ENCODE peak calls at places on chromosomes 5 and 9, in six cellular contexts. W, Z, K, J, N and F are unnamed samples.

GRCh38 chr5:171711631-171712030 is 74.0 kb upstream of the SMIM23 start:
- DNase-seq in Z (no peak), K (no peak), N (no peak), W (no peak), J (peak; percentile 11), F (peak; percentile 11)

GRCh38 chr5:125685771-125686170 is 737.4 kb upstream of the GRAMD2B start:
- DNase-seq in J (no peak), Z (no peak), K (no peak), N (peak; percentile 33), W (no peak), F (no peak)

GRCh38 chr5:39501403-39501802 is 76.6 kb upstream of the DAB2 start:
- DNase-seq in N (peak; percentile 65), Z (peak; percentile 48), K (peak; percentile 32), W (no peak), J (peak; percentile 54), F (no peak)

GRCh38 chr9:72356019-72356653 is 8.9 kb downstream of the ZFAND5 start:
- DNase-seq in Z (no peak), K (peak; percentile 46), N (peak; percentile 74), W (no peak), J (no peak), F (no peak)

GRCh38 chr9:93597871-93598646 is 21.7 kb downstream of the PHF2 start:
- DNase-seq in K (no peak), J (no peak), W (no peak), Z (no peak), N (no peak), F (no peak)

GRCh38 chr9:111872886-111873285 is 23.7 kb upstream of the UGCG start:
- DNase-seq in Z (no peak), J (no peak), N (no peak), W (no peak), K (no peak), F (no peak)

GRCh38 chr5:27472000-27472763 is 433.8 kb upstream of the CDH9 start:
- DNase-seq in Z (no peak), J (no peak), N (peak; percentile 34), K (peak; percentile 96), W (no peak), F (no peak)

GRCh38 chr5:175796536-175797499 is 74.6 kb upstream of the CPLX2 start:
- DNase-seq in J (peak; percentile 38), W (peak; percentile 77), K (peak; percentile 74), Z (peak; percentile 82), N (peak; percentile 85), F (peak; percentile 95)

GRCh38 chr5:6773342-6774035 is 60.3 kb downstream of the TENT4A start:
- DNase-seq in W (no peak), N (no peak), J (no peak), Z (no peak), K (peak; percentile 13), F (no peak)

GRCh38 chr5:180140627-180141006 is 68.4 kb downstream of the RASGEF1C start:
- DNase-seq in J (no peak), K (no peak), W (no peak), N (no peak), Z (no peak), F (peak; percentile 54)

GRCh38 chr9:121770415-121771273 is 119.2 kb downstream of the DAB2IP start:
- DNase-seq in N (no peak), K (no peak), W (no peak), Z (no peak), J (no peak), F (no peak)

GRCh38 chr9:134187110-134187531 is 22.8 kb upstream of the RNU6ATAC start:
- DNase-seq in J (peak; percentile 15), W (no peak), Z (no peak), K (peak; percentile 47), N (no peak), F (no peak)

GRCh38 chr5:8848997-8849585 is 696.8 kb downstream of the SEMA5A start:
- DNase-seq in J (no peak), W (no peak), Z (no peak), K (no peak), N (peak; percentile 51), F (no peak)

GRCh38 chr5:137858223-137858916 is 9.3 kb upstream of the MYOT start:
- DNase-seq in W (no peak), N (peak; percentile 59), Z (no peak), K (no peak), J (no peak), F (no peak)

GRCh38 chr5:78552729-78553341 is 95.7 kb downstream of the LHFPL2 start:
- DNase-seq in N (no peak), J (no peak), Z (no peak), W (no peak), K (no peak), F (peak; percentile 27)

GRCh38 chr5:36656556-36656955 is 50.1 kb downstream of the SLC1A3 start:
- DNase-seq in W (no peak), Z (no peak), J (no peak), K (no peak), N (no peak), F (no peak)

GRCh38 chr9:3875371-3876132 is 349.8 kb upstream of the RFX3 start:
- DNase-seq in W (no peak), K (peak; percentile 87), Z (no peak), N (peak; percentile 81), J (no peak), F (no peak)

GRCh38 chr5:69134126-69134525 is 32.8 kb upstream of the CCNB1 start:
- DNase-seq in K (no peak), N (no peak), Z (no peak), W (no peak), J (no peak), F (no peak)

GRCh38 chr5:127068771-127069330 is 4.5 kb downstream of the C5orf63 start:
- DNase-seq in K (no peak), J (no peak), Z (peak; percentile 40), N (peak; percentile 69), W (no peak), F (no peak)

GRCh38 chr5:56827043-56827442 is 11.7 kb downstream of the MAP3K1 start:
- DNase-seq in Z (no peak), N (no peak), J (no peak), K (peak; percentile 16), W (no peak), F (no peak)

GRCh38 chr5:82613886-82614285 is 335.7 kb upstream of the RPS23 start:
- DNase-seq in W (no peak), Z (no peak), N (no peak), J (no peak), K (no peak), F (no peak)

GRCh38 chr5:132742158-132742557 is 4.8 kb upstream of the KIF3A start:
- DNase-seq in Z (no peak), N (no peak), W (no peak), K (no peak), J (no peak), F (no peak)

GRCh38 chr5:93735378-93735777 is 6.0 kb downstream of the POU5F2 start:
- DNase-seq in J (no peak), N (peak; percentile 62), Z (no peak), K (no peak), W (no peak), F (no peak)

GRCh38 chr5:83590966-83591365 is 119.4 kb downstream of the VCAN start:
- DNase-seq in Z (no peak), K (no peak), J (no peak), W (no peak), N (no peak), F (no peak)

GRCh38 chr5:180354966-180355365 is 1.8 kb upstream of the GFPT2 start:
- DNase-seq in Z (no peak), W (no peak), K (no peak), J (no peak), N (no peak), F (no peak)

DNA sequence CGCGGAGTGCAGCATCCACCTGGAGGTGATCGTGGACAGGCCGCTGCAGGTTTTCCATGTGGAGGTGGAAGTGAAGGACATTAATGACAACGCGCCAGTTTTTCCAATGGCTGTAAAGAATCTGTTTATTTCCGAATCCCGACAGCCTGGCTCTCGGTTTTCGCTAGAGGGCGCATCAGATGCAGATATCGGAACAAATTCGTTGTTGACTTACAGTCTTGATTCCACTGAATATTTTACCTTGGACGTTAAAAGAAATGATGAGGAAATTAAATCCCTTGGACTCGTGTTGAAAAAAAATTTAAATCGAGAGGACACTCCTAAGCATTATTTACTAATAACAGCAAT is 611 bp downstream of the PCDHA3 start:
- DNase-seq in K (peak; percentile 57), J (no peak), N (peak; percentile 2), W (no peak), Z (no peak), F (no peak)
- TF ChIP-seq CTCF in K (peak; percentile 31), J (no peak), N (no peak), W (no peak), Z (no peak), F (no peak)

GRCh38 chr5:151079838-151080619 is 805 bp downstream of the TNIP1 start:
- DNase-seq in K (peak; percentile 58), W (no peak), N (peak; percentile 63), J (no peak), Z (no peak), F (no peak)
- TF ChIP-seq CTCF in K (no peak), W (no peak), N (no peak), J (no peak), Z (no peak), F (no peak)

DNA sequence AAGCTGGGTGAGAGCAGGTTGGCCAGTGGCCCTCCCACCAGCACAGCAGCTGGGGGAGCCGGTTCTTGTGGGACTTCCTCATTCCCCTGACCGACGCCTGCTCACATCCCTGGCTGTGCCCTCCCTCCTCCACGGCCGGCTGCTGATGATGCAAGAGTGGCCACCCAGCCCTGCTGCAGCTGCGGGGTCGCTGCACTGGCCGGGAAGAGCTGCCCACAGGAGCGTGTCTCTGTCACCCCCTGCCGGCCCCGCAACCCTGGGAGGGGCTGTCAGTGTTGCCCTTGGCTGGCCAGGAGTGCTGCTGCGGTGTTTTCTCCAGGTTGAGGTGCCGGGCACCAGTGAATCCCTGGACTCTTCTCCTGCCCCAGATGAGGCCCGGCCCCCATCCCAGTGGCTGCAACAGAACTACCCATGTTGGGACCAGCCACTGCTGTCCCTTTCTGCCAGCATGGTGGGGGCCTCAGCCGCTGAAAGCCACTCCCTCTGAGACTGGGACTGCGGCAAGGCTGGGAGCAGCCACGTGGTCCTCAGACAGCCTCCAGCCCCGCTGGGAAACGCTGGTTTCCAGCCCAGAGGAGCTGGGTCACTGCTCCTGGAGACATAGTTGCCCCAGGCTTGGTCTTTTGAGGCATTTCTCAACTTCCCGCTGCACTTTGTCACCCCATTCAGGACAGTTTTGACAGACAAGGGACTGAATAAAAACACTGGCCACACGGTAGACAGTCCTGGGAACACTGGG is 739 bp downstream of the CARD9 start:
- DNase-seq in Z (peak; percentile 60), J (peak; percentile 70), K (peak; percentile 51), N (peak; percentile 84), W (no peak), F (no peak)
- TF ChIP-seq CTCF in Z (no peak), J (no peak), K (no peak), N (peak; percentile 34), W (no peak), F (peak; percentile 52)

GRCh38 chr9:124302921-124303320 is 45.2 kb downstream of the NEK6 start:
- DNase-seq in Z (no peak), K (no peak), N (no peak), J (no peak), W (no peak), F (no peak)
- TF ChIP-seq CTCF in Z (no peak), K (no peak), N (no peak), J (no peak), W (no peak), F (no peak)

GRCh38 chr5:91339053-91339710 is 43.9 kb downstream of the ARRDC3 start:
- DNase-seq in N (peak; percentile 40), Z (no peak), K (no peak), W (no peak), J (no peak), F (no peak)
- TF ChIP-seq CTCF in N (no peak), Z (no peak), K (no peak), W (no peak), J (no peak), F (no peak)